ENCODE peak calls at places on chromosomes 6 and 20, in nine cellular contexts. One of them, this sample, is unnamed.
A peak's percentile ranks its signal among the peaks of the same experiment; 100 is the strongest.

GRCh38 chr6:150380256-150380655 is 11.4 kb downstream of the IYD start:
- DNase-seq in cardiac muscle cell: no peak
- DNase-seq in SK-N-SH: no peak
- DNase-seq in endothelial cell of umbilical vein: no peak
- DNase-seq in mammary epithelial cell: no peak
- DNase-seq in upper lobe of left lung: no peak
- DNase-seq in colonic mucosa: no peak
- DNase-seq in prostate gland: no peak
- DNase-seq in uterus: no peak
- DNase-seq in this sample: no peak

GRCh38 chr6:74598473-74599393 is 607.1 kb downstream of the COL12A1 start:
- DNase-seq in cardiac muscle cell: no peak
- DNase-seq in SK-N-SH: no peak
- DNase-seq in endothelial cell of umbilical vein: peak; percentile 15
- DNase-seq in mammary epithelial cell: peak; percentile 76
- DNase-seq in upper lobe of left lung: no peak
- DNase-seq in colonic mucosa: no peak
- DNase-seq in prostate gland: no peak
- DNase-seq in uterus: no peak
- DNase-seq in this sample: no peak

GRCh38 chr20:9912858-9913434 is 74.1 kb upstream of the PAK5 start:
- DNase-seq in cardiac muscle cell: peak; percentile 40
- DNase-seq in SK-N-SH: peak; percentile 50
- DNase-seq in endothelial cell of umbilical vein: peak; percentile 63
- DNase-seq in mammary epithelial cell: peak; percentile 50
- DNase-seq in upper lobe of left lung: peak; percentile 33
- DNase-seq in colonic mucosa: peak; percentile 27
- DNase-seq in prostate gland: peak; percentile 35
- DNase-seq in uterus: peak; percentile 22
- DNase-seq in this sample: peak; percentile 18

GRCh38 chr6:149563203-149563927 is 2.8 kb upstream of the GINM1 start:
- DNase-seq in cardiac muscle cell: no peak
- DNase-seq in SK-N-SH: no peak
- DNase-seq in endothelial cell of umbilical vein: peak; percentile 84
- DNase-seq in mammary epithelial cell: peak; percentile 82
- DNase-seq in upper lobe of left lung: no peak
- DNase-seq in colonic mucosa: no peak
- DNase-seq in prostate gland: no peak
- DNase-seq in uterus: no peak
- DNase-seq in this sample: no peak

GRCh38 chr6:30889921-30890645 is 5.8 kb downstream of the DDR1 start:
- DNase-seq in cardiac muscle cell: no peak
- DNase-seq in SK-N-SH: peak; percentile 32
- DNase-seq in endothelial cell of umbilical vein: no peak
- DNase-seq in mammary epithelial cell: peak; percentile 93
- DNase-seq in upper lobe of left lung: no peak
- DNase-seq in colonic mucosa: no peak
- DNase-seq in prostate gland: peak; percentile 62
- DNase-seq in uterus: peak; percentile 12
- DNase-seq in this sample: no peak

GRCh38 chr20:53981752-53982437 is 88.5 kb downstream of the BCAS1 start:
- DNase-seq in cardiac muscle cell: no peak
- DNase-seq in SK-N-SH: no peak
- DNase-seq in endothelial cell of umbilical vein: no peak
- DNase-seq in mammary epithelial cell: peak; percentile 20
- DNase-seq in upper lobe of left lung: no peak
- DNase-seq in colonic mucosa: no peak
- DNase-seq in prostate gland: no peak
- DNase-seq in uterus: no peak
- DNase-seq in this sample: no peak

GRCh38 chr20:43914697-43915208 is at the start of gene TOX2:
- DNase-seq in cardiac muscle cell: peak; percentile 80
- DNase-seq in SK-N-SH: peak; percentile 96
- DNase-seq in endothelial cell of umbilical vein: no peak
- DNase-seq in mammary epithelial cell: no peak
- DNase-seq in upper lobe of left lung: peak; percentile 40
- DNase-seq in colonic mucosa: peak; percentile 62
- DNase-seq in prostate gland: no peak
- DNase-seq in uterus: no peak
- DNase-seq in this sample: no peak

GRCh38 chr20:43960231-43960630 is 45.6 kb downstream of the TOX2 start:
- DNase-seq in cardiac muscle cell: no peak
- DNase-seq in SK-N-SH: no peak
- DNase-seq in endothelial cell of umbilical vein: no peak
- DNase-seq in mammary epithelial cell: no peak
- DNase-seq in upper lobe of left lung: no peak
- DNase-seq in colonic mucosa: no peak
- DNase-seq in prostate gland: no peak
- DNase-seq in uterus: no peak
- DNase-seq in this sample: no peak

GRCh38 chr6:44117397-44118128 is 9.7 kb downstream of the MRPL14 start:
- DNase-seq in cardiac muscle cell: no peak
- DNase-seq in SK-N-SH: no peak
- DNase-seq in endothelial cell of umbilical vein: no peak
- DNase-seq in mammary epithelial cell: peak; percentile 81
- DNase-seq in upper lobe of left lung: peak; percentile 78
- DNase-seq in colonic mucosa: no peak
- DNase-seq in prostate gland: no peak
- DNase-seq in uterus: no peak
- DNase-seq in this sample: no peak

GRCh38 chr6:28568515-28569108 is 42.9 kb downstream of the GPX5 start:
- DNase-seq in cardiac muscle cell: no peak
- DNase-seq in SK-N-SH: no peak
- DNase-seq in endothelial cell of umbilical vein: no peak
- DNase-seq in mammary epithelial cell: no peak
- DNase-seq in upper lobe of left lung: no peak
- DNase-seq in colonic mucosa: no peak
- DNase-seq in prostate gland: no peak
- DNase-seq in uterus: no peak
- DNase-seq in this sample: no peak

GRCh38 chr6:146785001-146785585 is 186.3 kb downstream of the ADGB start:
- DNase-seq in cardiac muscle cell: peak; percentile 76
- DNase-seq in SK-N-SH: peak; percentile 40
- DNase-seq in endothelial cell of umbilical vein: peak; percentile 40
- DNase-seq in mammary epithelial cell: peak; percentile 11
- DNase-seq in upper lobe of left lung: no peak
- DNase-seq in colonic mucosa: peak; percentile 25
- DNase-seq in prostate gland: no peak
- DNase-seq in uterus: no peak
- DNase-seq in this sample: peak; percentile 37

GRCh38 chr6:170424634-170425126 is 118.1 kb downstream of the FAM120B start:
- DNase-seq in cardiac muscle cell: no peak
- DNase-seq in SK-N-SH: no peak
- DNase-seq in endothelial cell of umbilical vein: no peak
- DNase-seq in mammary epithelial cell: no peak
- DNase-seq in upper lobe of left lung: no peak
- DNase-seq in colonic mucosa: no peak
- DNase-seq in prostate gland: no peak
- DNase-seq in uterus: no peak
- DNase-seq in this sample: no peak

GRCh38 chr20:58700121-58700780 is 7.7 kb downstream of the NPEPL1 start:
- DNase-seq in cardiac muscle cell: no peak
- DNase-seq in SK-N-SH: no peak
- DNase-seq in endothelial cell of umbilical vein: no peak
- DNase-seq in mammary epithelial cell: no peak
- DNase-seq in upper lobe of left lung: peak; percentile 14
- DNase-seq in colonic mucosa: no peak
- DNase-seq in prostate gland: no peak
- DNase-seq in uterus: peak; percentile 2
- DNase-seq in this sample: no peak

GRCh38 chr6:130046711-130047439 is 28.5 kb downstream of the L3MBTL3 start:
- DNase-seq in cardiac muscle cell: no peak
- DNase-seq in SK-N-SH: no peak
- DNase-seq in endothelial cell of umbilical vein: no peak
- DNase-seq in mammary epithelial cell: no peak
- DNase-seq in upper lobe of left lung: no peak
- DNase-seq in colonic mucosa: no peak
- DNase-seq in prostate gland: no peak
- DNase-seq in uterus: no peak
- DNase-seq in this sample: no peak

GRCh38 chr6:17494177-17494576 is 100.8 kb downstream of the CAP2 start:
- DNase-seq in cardiac muscle cell: no peak
- DNase-seq in SK-N-SH: no peak
- DNase-seq in endothelial cell of umbilical vein: no peak
- DNase-seq in mammary epithelial cell: no peak
- DNase-seq in upper lobe of left lung: no peak
- DNase-seq in colonic mucosa: no peak
- DNase-seq in prostate gland: no peak
- DNase-seq in uterus: no peak
- DNase-seq in this sample: no peak

GRCh38 chr6:168538892-168539811 is 98.2 kb downstream of the SMOC2 start:
- DNase-seq in cardiac muscle cell: no peak
- DNase-seq in SK-N-SH: no peak
- DNase-seq in endothelial cell of umbilical vein: no peak
- DNase-seq in mammary epithelial cell: no peak
- DNase-seq in upper lobe of left lung: no peak
- DNase-seq in colonic mucosa: no peak
- DNase-seq in prostate gland: no peak
- DNase-seq in uterus: no peak
- DNase-seq in this sample: no peak

GRCh38 chr6:168540713-168541291 is 99.8 kb downstream of the SMOC2 start:
- DNase-seq in cardiac muscle cell: no peak
- DNase-seq in SK-N-SH: no peak
- DNase-seq in endothelial cell of umbilical vein: no peak
- DNase-seq in mammary epithelial cell: no peak
- DNase-seq in upper lobe of left lung: no peak
- DNase-seq in colonic mucosa: no peak
- DNase-seq in prostate gland: no peak
- DNase-seq in uterus: no peak
- DNase-seq in this sample: no peak

GRCh38 chr6:168545428-168545827 is 104.4 kb downstream of the SMOC2 start:
- DNase-seq in cardiac muscle cell: no peak
- DNase-seq in SK-N-SH: no peak
- DNase-seq in endothelial cell of umbilical vein: no peak
- DNase-seq in mammary epithelial cell: no peak
- DNase-seq in upper lobe of left lung: no peak
- DNase-seq in colonic mucosa: no peak
- DNase-seq in prostate gland: no peak
- DNase-seq in uterus: no peak
- DNase-seq in this sample: no peak

GRCh38 chr6:168541307-168541706 is 100.3 kb downstream of the SMOC2 start:
- DNase-seq in cardiac muscle cell: no peak
- DNase-seq in SK-N-SH: no peak
- DNase-seq in endothelial cell of umbilical vein: no peak
- DNase-seq in mammary epithelial cell: no peak
- DNase-seq in upper lobe of left lung: no peak
- DNase-seq in colonic mucosa: no peak
- DNase-seq in prostate gland: no peak
- DNase-seq in uterus: no peak
- DNase-seq in this sample: no peak

DNA sequence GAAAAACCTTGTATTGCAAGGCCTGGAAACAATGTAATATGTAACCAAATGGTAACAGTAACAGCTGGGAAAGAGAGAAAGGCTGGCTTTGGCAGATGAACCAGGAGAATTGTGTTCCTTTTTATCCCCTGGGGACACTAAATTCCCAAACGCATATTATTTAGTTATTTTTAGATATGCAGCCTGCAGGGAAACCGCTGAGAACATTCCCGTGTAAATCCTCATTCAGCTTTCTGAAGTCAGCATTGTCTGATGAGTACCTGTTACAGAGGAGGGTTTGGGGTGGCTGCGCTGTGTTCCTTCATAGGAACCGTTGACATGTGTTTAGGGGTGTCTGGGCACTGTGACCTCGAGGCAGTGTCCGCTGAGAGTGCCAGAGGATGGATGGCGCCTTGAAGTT is 101.3 kb downstream of the SMOC2 start:
- DNase-seq in cardiac muscle cell: no peak
- DNase-seq in SK-N-SH: no peak
- DNase-seq in endothelial cell of umbilical vein: no peak
- DNase-seq in mammary epithelial cell: no peak
- DNase-seq in upper lobe of left lung: no peak
- DNase-seq in colonic mucosa: no peak
- DNase-seq in prostate gland: no peak
- DNase-seq in uterus: no peak
- DNase-seq in this sample: no peak
- H3K9me3 ChIP-seq in cardiac muscle cell: no peaks in the 10 kb centered on the region
- H3K9me3 ChIP-seq in SK-N-SH: no peaks in the 10 kb centered on the region
- H3K9me3 ChIP-seq in endothelial cell of umbilical vein: no peaks in the 10 kb centered on the region
- H3K9me3 ChIP-seq in mammary epithelial cell: peaks cover 26% of the 10 kb centered on the region
- H3K9me3 ChIP-seq in upper lobe of left lung: no peaks in the 10 kb centered on the region
- H3K9me3 ChIP-seq in colonic mucosa: no peaks in the 10 kb centered on the region
- H3K9me3 ChIP-seq in prostate gland: no peaks in the 10 kb centered on the region
- H3K9me3 ChIP-seq in uterus: no peaks in the 10 kb centered on the region
- H3K9me3 ChIP-seq in this sample: no peaks in the 10 kb centered on the region

DNA sequence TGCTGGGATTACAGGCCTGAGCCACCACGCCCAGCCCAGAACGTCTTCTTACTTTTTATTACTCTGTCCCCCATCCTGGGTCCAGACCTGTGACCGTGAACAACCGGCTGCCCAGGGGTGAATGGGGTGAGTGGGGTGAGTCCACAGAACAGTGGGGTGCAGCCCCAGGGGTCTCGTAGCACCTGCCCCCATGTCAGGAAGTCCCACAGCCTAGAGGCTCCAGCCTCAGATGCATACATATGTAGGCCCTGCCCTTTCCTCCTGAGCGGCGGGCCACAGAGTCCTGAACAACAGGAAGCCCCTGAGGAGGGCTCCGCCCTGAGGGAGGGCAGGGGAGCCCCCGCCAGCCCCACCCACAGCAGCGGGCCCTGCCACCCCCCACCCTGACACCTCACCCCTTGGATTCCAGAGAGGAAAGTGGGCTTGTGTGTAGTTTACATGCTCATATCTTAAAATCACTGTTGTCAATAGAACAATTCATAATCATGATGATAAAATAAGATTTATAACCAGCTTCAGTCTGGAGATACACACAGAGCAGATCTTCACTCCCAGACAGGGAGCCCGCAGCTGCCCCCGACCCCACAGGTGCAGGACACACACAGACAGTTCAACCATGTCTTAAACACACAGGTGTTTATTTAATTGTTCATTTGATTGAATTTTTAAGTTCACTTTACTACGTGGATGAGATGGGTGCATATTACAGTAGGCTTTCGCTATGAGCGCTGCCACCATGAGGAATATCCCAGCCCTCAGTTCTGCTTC is 12.4 kb upstream of the GMEB2 start:
- DNase-seq in cardiac muscle cell: no peak
- DNase-seq in SK-N-SH: no peak
- DNase-seq in endothelial cell of umbilical vein: no peak
- DNase-seq in mammary epithelial cell: no peak
- DNase-seq in upper lobe of left lung: peak; percentile 68
- DNase-seq in colonic mucosa: peak; percentile 38
- DNase-seq in prostate gland: no peak
- DNase-seq in uterus: no peak
- DNase-seq in this sample: no peak
- H3K4me3 ChIP-seq in cardiac muscle cell: no peak overlapping the region
- H3K4me3 ChIP-seq in SK-N-SH: no peak overlapping the region
- H3K4me3 ChIP-seq in endothelial cell of umbilical vein: no peak overlapping the region
- H3K4me3 ChIP-seq in mammary epithelial cell: no peak overlapping the region
- H3K4me3 ChIP-seq in upper lobe of left lung: peak overlapping the region; percentile 79
- H3K4me3 ChIP-seq in colonic mucosa: no peak overlapping the region
- H3K4me3 ChIP-seq in prostate gland: no peak overlapping the region
- H3K4me3 ChIP-seq in uterus: no peak overlapping the region
- H3K4me3 ChIP-seq in this sample: no peak overlapping the region

GRCh38 chr20:31403886-31404285 is 2.1 kb downstream of the DEFB121 start:
- DNase-seq in cardiac muscle cell: no peak
- DNase-seq in SK-N-SH: no peak
- DNase-seq in endothelial cell of umbilical vein: no peak
- DNase-seq in mammary epithelial cell: no peak
- DNase-seq in upper lobe of left lung: no peak
- DNase-seq in colonic mucosa: no peak
- DNase-seq in prostate gland: no peak
- DNase-seq in uterus: no peak
- DNase-seq in this sample: no peak
- H3K9me3 ChIP-seq in cardiac muscle cell: no peaks in the 10 kb centered on the region
- H3K9me3 ChIP-seq in SK-N-SH: no peaks in the 10 kb centered on the region
- H3K9me3 ChIP-seq in endothelial cell of umbilical vein: peaks cover 2% of the 10 kb centered on the region
- H3K9me3 ChIP-seq in mammary epithelial cell: peaks cover 8% of the 10 kb centered on the region
- H3K9me3 ChIP-seq in upper lobe of left lung: no peaks in the 10 kb centered on the region
- H3K9me3 ChIP-seq in colonic mucosa: no peaks in the 10 kb centered on the region
- H3K9me3 ChIP-seq in prostate gland: no peaks in the 10 kb centered on the region
- H3K9me3 ChIP-seq in uterus: no peaks in the 10 kb centered on the region
- H3K9me3 ChIP-seq in this sample: no peaks in the 10 kb centered on the region

GRCh38 chr6:89985744-89986493 is 91.7 kb downstream of the GJA10 start:
- DNase-seq in cardiac muscle cell: no peak
- DNase-seq in SK-N-SH: peak; percentile 45
- DNase-seq in endothelial cell of umbilical vein: no peak
- DNase-seq in mammary epithelial cell: no peak
- DNase-seq in upper lobe of left lung: no peak
- DNase-seq in colonic mucosa: no peak
- DNase-seq in prostate gland: no peak
- DNase-seq in uterus: no peak
- DNase-seq in this sample: peak; percentile 34
- H3K4me3 ChIP-seq in cardiac muscle cell: no peak overlapping the region
- H3K4me3 ChIP-seq in SK-N-SH: no peak overlapping the region
- H3K4me3 ChIP-seq in endothelial cell of umbilical vein: no peak overlapping the region
- H3K4me3 ChIP-seq in mammary epithelial cell: no peak overlapping the region
- H3K4me3 ChIP-seq in upper lobe of left lung: no peak overlapping the region
- H3K4me3 ChIP-seq in colonic mucosa: no peak overlapping the region
- H3K4me3 ChIP-seq in prostate gland: no peak overlapping the region
- H3K4me3 ChIP-seq in uterus: no peak overlapping the region
- H3K4me3 ChIP-seq in this sample: peak overlapping the region; percentile 35

This sample was measured in WERI-Rb-1.